ENCODE peak calls at places on chromosome 9, in nine cellular contexts. F is colonic mucosa, B is fibroblast of lung, U is K562, S is tibial artery, R is SJCRH30, L is A549, A is GM23248, G is IMR-90. Z is an unnamed sample.
A peak's percentile ranks its signal among the peaks of the same experiment; 100 is the strongest.

GRCh38 chr9:133054194-133054890 is 7.4 kb upstream of the CEL start:
- DNase-seq in F (no peak), B (no peak), U (no peak), S (no peak), R (no peak), L (no peak), A (no peak), G (no peak), Z (no peak)

GRCh38 chr9:125558453-125559084 is 148.4 kb downstream of the MAPKAP1 start:
- DNase-seq in F (peak; percentile 76), B (peak; percentile 69), U (peak; percentile 68), S (no peak), R (peak; percentile 94), L (peak; percentile 76), A (peak; percentile 86), G (peak; percentile 83), Z (peak; percentile 76)

GRCh38 chr9:90998573-90998972 is 197.0 kb downstream of the SYK start:
- DNase-seq in F (peak; percentile 42), B (no peak), U (no peak), S (no peak), R (no peak), L (no peak), A (no peak), G (no peak), Z (no peak)

GRCh38 chr9:79482078-79482477 is 89.7 kb upstream of the TLE4 start:
- DNase-seq in F (no peak), B (no peak), U (no peak), S (no peak), R (no peak), L (no peak), A (no peak), G (peak; percentile 56), Z (no peak)

GRCh38 chr9:135703726-135704125 is 1.7 kb downstream of the KCNT1 start:
- DNase-seq in F (no peak), B (no peak), U (no peak), S (no peak), R (peak; percentile 56), L (no peak), A (peak; percentile 40), G (no peak), Z (no peak)

GRCh38 chr9:68678430-68678829 is 26.6 kb upstream of the PIP5K1B start:
- DNase-seq in F (no peak), B (no peak), U (peak; percentile 56), S (no peak), R (peak; percentile 53), L (peak; percentile 19), A (peak; percentile 4), G (peak; percentile 2), Z (no peak)

GRCh38 chr9:4839470-4839912 is 46.7 kb downstream of the RCL1 start:
- DNase-seq in F (no peak), B (no peak), U (no peak), S (no peak), R (no peak), L (no peak), A (no peak), G (peak; percentile 50), Z (no peak)

GRCh38 chr9:108580021-108580439 is 275.8 kb downstream of the ACTL7B start:
- DNase-seq in F (peak; percentile 45), B (no peak), U (no peak), S (no peak), R (no peak), L (peak; percentile 94), A (peak; percentile 68), G (no peak), Z (no peak)

GRCh38 chr9:112387115-112387514 is 7.2 kb downstream of the HSDL2 start:
- DNase-seq in F (no peak), B (no peak), U (no peak), S (no peak), R (no peak), L (no peak), A (no peak), G (no peak), Z (no peak)

GRCh38 chr9:78879324-78880100 is 582.6 kb downstream of the PSAT1 start:
- DNase-seq in F (no peak), B (no peak), U (no peak), S (no peak), R (no peak), L (peak; percentile 74), A (no peak), G (no peak), Z (no peak)

GRCh38 chr9:19809422-19810269 is 20.8 kb upstream of the SLC24A2 start:
- DNase-seq in F (no peak), B (no peak), U (no peak), S (no peak), R (no peak), L (peak; percentile 7), A (no peak), G (no peak), Z (no peak)

GRCh38 chr9:106753155-106753671 is 109.8 kb upstream of the ZNF462 start:
- DNase-seq in F (no peak), B (no peak), U (no peak), S (no peak), R (no peak), L (no peak), A (no peak), G (peak; percentile 7), Z (no peak)

GRCh38 chr9:131587906-131588305 is 42.6 kb downstream of the PRRT1B start:
- DNase-seq in F (no peak), B (no peak), U (no peak), S (no peak), R (no peak), L (no peak), A (no peak), G (no peak), Z (no peak)

GRCh38 chr9:131589993-131590392 is 44.7 kb downstream of the PRRT1B start:
- DNase-seq in F (no peak), B (no peak), U (no peak), S (no peak), R (no peak), L (no peak), A (no peak), G (no peak), Z (no peak)

GRCh38 chr9:131588396-131588795 is 43.1 kb downstream of the PRRT1B start:
- DNase-seq in F (no peak), B (no peak), U (no peak), S (no peak), R (no peak), L (no peak), A (no peak), G (no peak), Z (no peak)

GRCh38 chr9:131590449-131590848 is 45.1 kb downstream of the PRRT1B start:
- DNase-seq in F (no peak), B (no peak), U (no peak), S (no peak), R (no peak), L (no peak), A (no peak), G (no peak), Z (no peak)

DNA sequence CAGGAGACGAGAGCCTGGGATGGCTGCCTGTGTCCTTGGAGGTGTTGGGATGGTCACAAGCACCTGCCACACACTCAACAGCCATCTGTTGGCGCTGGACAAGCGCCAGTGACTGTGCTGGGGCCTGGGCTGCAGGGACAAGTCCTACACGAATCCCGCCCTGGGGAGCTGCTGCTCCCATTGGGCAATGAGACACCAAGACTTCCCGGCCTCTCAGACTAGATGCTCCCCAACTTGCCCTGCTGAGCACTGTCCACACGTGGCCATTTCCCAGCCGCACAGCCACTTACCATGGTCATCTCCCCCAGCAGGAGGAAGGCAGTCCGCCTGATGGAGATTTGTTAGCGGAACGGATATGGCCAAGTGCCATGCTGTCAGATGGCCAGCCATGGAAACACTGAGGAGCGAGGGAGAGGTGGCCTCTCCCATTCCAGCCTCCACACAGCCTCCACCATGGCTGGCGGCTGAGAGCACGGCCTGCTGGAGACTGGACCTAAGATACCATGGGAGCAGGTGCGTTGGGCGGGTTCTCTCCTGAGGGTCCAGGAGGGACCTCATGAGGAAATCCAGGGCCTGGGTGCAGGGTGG is 43.9 kb downstream of the PRRT1B start:
- DNase-seq in F (no peak), B (no peak), U (no peak), S (no peak), R (no peak), L (no peak), A (no peak), G (no peak), Z (no peak)
- H3K4me1 ChIP-seq in F (no peaks in the 10 kb centered on the region), B (no peaks in the 10 kb centered on the region), U (peaks cover 2% of the 10 kb centered on the region), S (peaks cover 10% of the 10 kb centered on the region), R (peaks cover 31% of the 10 kb centered on the region), L (peaks cover 9% of the 10 kb centered on the region), A (no peaks in the 10 kb centered on the region), G (peaks cover 3% of the 10 kb centered on the region), Z (no peaks in the 10 kb centered on the region)

DNA sequence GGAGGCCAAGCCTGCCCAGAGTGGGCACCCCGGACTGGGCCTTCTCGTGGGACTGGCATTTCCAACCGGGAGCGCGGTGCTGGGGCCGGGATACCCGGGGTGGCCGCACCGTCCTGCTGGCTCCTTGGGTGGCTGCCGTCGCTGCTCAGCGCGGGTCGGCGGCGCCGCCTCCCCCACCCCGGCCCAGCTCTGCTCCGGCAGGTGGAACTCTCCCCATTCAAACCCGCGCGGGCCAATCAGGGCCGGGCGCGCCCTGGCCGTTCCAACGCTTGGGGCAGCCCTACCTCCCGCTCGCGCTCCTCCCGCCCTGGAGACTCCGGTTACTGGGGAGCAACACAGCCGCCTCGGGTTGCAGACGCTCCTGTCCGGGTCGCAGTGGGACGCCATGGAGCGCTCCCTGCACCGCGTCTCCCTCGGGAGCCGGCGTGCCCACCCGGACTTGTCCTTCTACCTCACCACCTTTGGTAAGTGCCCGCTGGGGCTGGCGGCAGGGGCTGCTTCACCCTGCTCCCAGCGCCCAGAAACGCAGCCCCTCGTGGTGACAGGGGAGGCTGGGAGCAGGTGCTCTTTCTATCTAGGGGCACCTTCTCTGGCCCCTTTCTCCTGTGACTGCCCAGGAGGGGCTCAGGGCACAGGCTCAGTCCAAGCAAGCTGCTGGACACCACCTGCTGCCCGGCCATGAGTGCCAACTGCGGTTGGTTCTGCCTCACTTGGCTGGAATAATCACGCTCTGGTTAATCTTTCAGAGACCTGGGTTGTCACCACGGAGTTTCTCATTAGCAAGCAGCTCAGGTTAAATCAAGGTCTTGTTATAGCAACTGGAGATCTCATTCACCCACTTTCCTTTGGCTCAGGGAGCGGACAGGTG is at the start of gene RGS3:
- DNase-seq in F (peak; percentile 92), B (peak; percentile 43), U (peak; percentile 48), S (peak; percentile 84), R (no peak), L (peak; percentile 68), A (no peak), G (no peak), Z (peak; percentile 87)
- H3K27ac ChIP-seq in F (peak within 1 kb of the TSS; percentile 25), B (no peak within 1 kb of the TSS), U (no peak within 1 kb of the TSS), S (peak within 1 kb of the TSS; percentile 82), R (no peak within 1 kb of the TSS), L (peak within 1 kb of the TSS; percentile 77), A (no peak within 1 kb of the TSS), G (no peak within 1 kb of the TSS), Z (peak within 1 kb of the TSS; percentile 12)

DNA sequence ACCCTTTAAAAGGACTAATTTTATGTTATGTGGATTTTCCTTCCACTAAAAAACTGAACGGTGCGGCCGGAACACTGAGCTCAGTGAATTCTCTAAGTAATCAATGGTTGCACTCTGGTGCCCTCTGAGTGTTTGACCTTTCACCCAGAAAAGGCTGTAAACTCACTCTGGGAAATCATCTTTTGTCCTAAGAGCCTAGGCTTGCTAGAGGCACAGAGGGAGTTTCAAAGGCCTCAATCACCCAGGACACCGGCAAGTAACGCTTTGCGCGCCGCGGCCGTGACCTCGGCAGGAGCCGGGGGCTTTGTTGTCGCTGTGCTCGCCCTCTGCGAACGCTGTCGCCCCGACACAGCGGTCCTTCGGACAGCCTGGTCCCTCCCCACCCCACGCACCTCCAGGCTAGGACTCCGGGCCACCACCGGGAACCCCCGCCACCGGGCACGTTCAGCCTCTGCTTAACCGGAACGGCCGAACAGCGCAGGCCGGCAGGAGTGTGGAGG is 711 bp downstream of the ISCA1 start:
- DNase-seq in F (no peak), B (peak; percentile 6), U (no peak), S (no peak), R (no peak), L (no peak), A (peak; percentile 49), G (no peak), Z (peak; percentile 83)
- H3K4me3 ChIP-seq in F (peak overlapping the region; percentile 79), B (peak overlapping the region; percentile 97), U (peak overlapping the region; percentile 83), S (peak overlapping the region; percentile 85), R (peak overlapping the region; percentile 91), L (peak overlapping the region; percentile 69), A (peak overlapping the region; percentile 82), G (peak overlapping the region; percentile 92), Z (peak overlapping the region; percentile 83)

GRCh38 chr9:98428452-98428851 is 173.0 kb upstream of the TBC1D2 start:
- DNase-seq in F (no peak), B (no peak), U (peak; percentile 35), S (no peak), R (no peak), L (no peak), A (no peak), G (no peak), Z (no peak)
- H3K4me1 ChIP-seq in F (no peaks in the 10 kb centered on the region), B (no peaks in the 10 kb centered on the region), U (peaks cover 13% of the 10 kb centered on the region), S (no peaks in the 10 kb centered on the region), R (no peaks in the 10 kb centered on the region), L (peaks cover 6% of the 10 kb centered on the region), A (peaks cover 35% of the 10 kb centered on the region), G (peaks cover 12% of the 10 kb centered on the region), Z (no peaks in the 10 kb centered on the region)

Z was measured in small intestine.